ENCODE peak calls at places on chromosomes 3 and 15, in five cellular contexts. One of them, this sample, is unnamed.

GRCh38 chr3:182618085-182618732 is 175.1 kb upstream of the ATP11B start:
- DNase-seq in MG63: no peak
- DNase-seq in iPS DF 6.9: peak; percentile 18
- DNase-seq in RCC 7860: no peak
- DNase-seq in dorsolateral prefrontal cortex: no peak
- DNase-seq in this sample: peak; percentile 7

GRCh38 chr3:14143826-14144225 is 19.0 kb downstream of the TMEM43 start:
- DNase-seq in MG63: peak; percentile 81
- DNase-seq in iPS DF 6.9: no peak
- DNase-seq in RCC 7860: peak; percentile 81
- DNase-seq in dorsolateral prefrontal cortex: no peak
- DNase-seq in this sample: no peak

GRCh38 chr3:173275740-173276139 is 121.8 kb upstream of the NLGN1 start:
- DNase-seq in MG63: no peak
- DNase-seq in iPS DF 6.9: peak; percentile 35
- DNase-seq in RCC 7860: no peak
- DNase-seq in dorsolateral prefrontal cortex: no peak
- DNase-seq in this sample: no peak

GRCh38 chr3:139062915-139063314 is 18.2 kb upstream of the PRR23C start:
- DNase-seq in MG63: no peak
- DNase-seq in iPS DF 6.9: no peak
- DNase-seq in RCC 7860: no peak
- DNase-seq in dorsolateral prefrontal cortex: no peak
- DNase-seq in this sample: no peak

GRCh38 chr3:39148116-39149058 is 5.0 kb downstream of the CSRNP1 start:
- DNase-seq in MG63: no peak
- DNase-seq in iPS DF 6.9: no peak
- DNase-seq in RCC 7860: no peak
- DNase-seq in dorsolateral prefrontal cortex: no peak
- DNase-seq in this sample: peak; percentile 17

GRCh38 chr3:160458151-160458550 is 8.6 kb upstream of the TRIM59 start:
- DNase-seq in MG63: no peak
- DNase-seq in iPS DF 6.9: no peak
- DNase-seq in RCC 7860: no peak
- DNase-seq in dorsolateral prefrontal cortex: no peak
- DNase-seq in this sample: no peak

GRCh38 chr3:64815195-64815627 is 127.4 kb upstream of the ADAMTS9 start:
- DNase-seq in MG63: no peak
- DNase-seq in iPS DF 6.9: no peak
- DNase-seq in RCC 7860: no peak
- DNase-seq in dorsolateral prefrontal cortex: no peak
- DNase-seq in this sample: no peak

GRCh38 chr15:60379466-60380274 is 18.1 kb downstream of the ANXA2 start:
- DNase-seq in MG63: no peak
- DNase-seq in iPS DF 6.9: no peak
- DNase-seq in RCC 7860: peak; percentile 55
- DNase-seq in dorsolateral prefrontal cortex: no peak
- DNase-seq in this sample: no peak

GRCh38 chr3:138686771-138687221 is 78.2 kb downstream of the FAIM start:
- DNase-seq in MG63: no peak
- DNase-seq in iPS DF 6.9: no peak
- DNase-seq in RCC 7860: peak; percentile 87
- DNase-seq in dorsolateral prefrontal cortex: no peak
- DNase-seq in this sample: no peak

GRCh38 chr15:67148196-67148701 is 82.8 kb downstream of the SMAD3 start:
- DNase-seq in MG63: peak; percentile 59
- DNase-seq in iPS DF 6.9: no peak
- DNase-seq in RCC 7860: peak; percentile 64
- DNase-seq in dorsolateral prefrontal cortex: no peak
- DNase-seq in this sample: no peak

GRCh38 chr3:151795276-151795675 is 18.6 kb upstream of the AADAC start:
- DNase-seq in MG63: no peak
- DNase-seq in iPS DF 6.9: no peak
- DNase-seq in RCC 7860: peak; percentile 29
- DNase-seq in dorsolateral prefrontal cortex: no peak
- DNase-seq in this sample: no peak

GRCh38 chr3:14301558-14301957 is 100.8 kb upstream of the SLC6A6 start:
- DNase-seq in MG63: no peak
- DNase-seq in iPS DF 6.9: no peak
- DNase-seq in RCC 7860: no peak
- DNase-seq in dorsolateral prefrontal cortex: no peak
- DNase-seq in this sample: no peak

GRCh38 chr3:130932979-130933378 is 39.1 kb downstream of the ATP2C1 start:
- DNase-seq in MG63: no peak
- DNase-seq in iPS DF 6.9: no peak
- DNase-seq in RCC 7860: no peak
- DNase-seq in dorsolateral prefrontal cortex: no peak
- DNase-seq in this sample: no peak

GRCh38 chr3:10721101-10721500 is 94.9 kb upstream of the SLC6A11 start:
- DNase-seq in MG63: no peak
- DNase-seq in iPS DF 6.9: no peak
- DNase-seq in RCC 7860: no peak
- DNase-seq in dorsolateral prefrontal cortex: no peak
- DNase-seq in this sample: no peak

GRCh38 chr15:101567089-101567488 is 77.6 kb upstream of the PCSK6 start:
- DNase-seq in MG63: no peak
- DNase-seq in iPS DF 6.9: no peak
- DNase-seq in RCC 7860: no peak
- DNase-seq in dorsolateral prefrontal cortex: no peak
- DNase-seq in this sample: no peak

GRCh38 chr15:100338971-100339444 is 2.8 kb downstream of the ADAMTS17 start:
- DNase-seq in MG63: peak; percentile 63
- DNase-seq in iPS DF 6.9: no peak
- DNase-seq in RCC 7860: no peak
- DNase-seq in dorsolateral prefrontal cortex: no peak
- DNase-seq in this sample: peak; percentile 82

GRCh38 chr3:133674290-133674912 is 12.7 kb upstream of the TOPBP1 start:
- DNase-seq in MG63: no peak
- DNase-seq in iPS DF 6.9: no peak
- DNase-seq in RCC 7860: no peak
- DNase-seq in dorsolateral prefrontal cortex: no peak
- DNase-seq in this sample: no peak

This sample was measured in hippocampal formation.